ENCODE peak calls at places on chromosomes 7 and 10, in four cellular contexts. B is NCI-H748 treated with DMSO at 0.1 percent for 48 hours, Z is ovary, C is mesothelial cell of epicardium. O is an unnamed sample.
A peak's percentile ranks its signal among the peaks of the same experiment; 100 is the strongest.

GRCh38 chr10:22849077-22849810 is 78.6 kb upstream of the ARMC3 start:
- DNase-seq in C (no peak), B (no peak), Z (peak; percentile 40), O (no peak)

GRCh38 chr7:149529136-149529718 is 31.6 kb upstream of the ZNF746 start:
- DNase-seq in B (no peak), Z (no peak), C (no peak), O (no peak)

GRCh38 chr7:102286237-102287081 is at the start of gene SH2B2:
- DNase-seq in C (peak; percentile 72), Z (peak; percentile 87), B (peak; percentile 19), O (peak; percentile 60)

GRCh38 chr7:45585628-45586027 is 11.5 kb downstream of the ADCY1 start:
- DNase-seq in B (no peak), C (no peak), Z (no peak), O (no peak)

GRCh38 chr7:158000160-158000559 is 587.5 kb downstream of the PTPRN2 start:
- DNase-seq in B (no peak), Z (no peak), C (no peak), O (no peak)

GRCh38 chr10:114337510-114338462 is 66.5 kb downstream of the AFAP1L2 start:
- DNase-seq in B (no peak), Z (no peak), C (no peak), O (no peak)

GRCh38 chr10:49831352-49832040 is 69.4 kb upstream of the OGDHL start:
- DNase-seq in C (no peak), B (no peak), Z (no peak), O (peak; percentile 85)

GRCh38 chr10:94320285-94320914 is 42.3 kb downstream of the NOC3L start:
- DNase-seq in C (peak; percentile 72), Z (peak; percentile 76), B (peak; percentile 5), O (peak; percentile 30)

GRCh38 chr10:86389441-86390193 is 23.0 kb upstream of the GRID1 start:
- DNase-seq in Z (no peak), C (no peak), B (no peak), O (no peak)

GRCh38 chr7:119665791-119666190 is 607.2 kb upstream of the KCND2 start:
- DNase-seq in B (no peak), Z (no peak), C (no peak), O (no peak)

GRCh38 chr7:69994218-69994617 is 395.9 kb downstream of the AUTS2 start:
- DNase-seq in C (no peak), B (no peak), Z (no peak), O (no peak)

GRCh38 chr7:155969192-155969929 is 157.1 kb upstream of the SHH start:
- DNase-seq in Z (no peak), B (no peak), C (no peak), O (no peak)

GRCh38 chr10:14009315-14010082 is 321.2 kb downstream of the FRMD4A start:
- DNase-seq in Z (no peak), C (no peak), B (peak; percentile 48), O (no peak)

GRCh38 chr7:140310337-140311002 is 87.9 kb downstream of the SLC37A3 start:
- DNase-seq in B (no peak), Z (no peak), C (no peak), O (no peak)